ENCODE peak calls at places on chromosomes 12 and 14, in four cellular contexts. One of them, this sample, is unnamed.

GRCh38 chr14:78631551-78631950 is 461.4 kb downstream of the NRXN3 start:
- DNase-seq in uterus: no peak
- DNase-seq in myocyte: no peak
- DNase-seq in PC-3: no peak
- DNase-seq in this sample: no peak

GRCh38 chr12:107992870-107993451 is 136.1 kb upstream of the WSCD2 start:
- DNase-seq in uterus: no peak
- DNase-seq in myocyte: peak; percentile 6
- DNase-seq in PC-3: peak; percentile 66
- DNase-seq in this sample: peak; percentile 60

GRCh38 chr12:19388131-19388549 is 51.2 kb upstream of the AEBP2 start:
- DNase-seq in uterus: peak; percentile 47
- DNase-seq in myocyte: peak; percentile 83
- DNase-seq in PC-3: no peak
- DNase-seq in this sample: no peak

GRCh38 chr14:99538733-99539132 is 57.5 kb downstream of the CCNK start:
- DNase-seq in uterus: no peak
- DNase-seq in myocyte: peak; percentile 44
- DNase-seq in PC-3: no peak
- DNase-seq in this sample: no peak

GRCh38 chr12:110501378-110501721 is 561 bp downstream of the VPS29 start:
- DNase-seq in uterus: no peak
- DNase-seq in myocyte: peak; percentile 63
- DNase-seq in PC-3: peak; percentile 60
- DNase-seq in this sample: peak; percentile 78

GRCh38 chr12:89185889-89186288 is 166.4 kb downstream of the DUSP6 start:
- DNase-seq in uterus: no peak
- DNase-seq in myocyte: no peak
- DNase-seq in PC-3: peak; percentile 50
- DNase-seq in this sample: no peak

GRCh38 chr12:67271976-67272375 is 2.8 kb downstream of the CAND1 start:
- DNase-seq in uterus: no peak
- DNase-seq in myocyte: no peak
- DNase-seq in PC-3: no peak
- DNase-seq in this sample: no peak

GRCh38 chr14:56325251-56325839 is 207.1 kb downstream of the PELI2 start:
- DNase-seq in uterus: no peak
- DNase-seq in myocyte: no peak
- DNase-seq in PC-3: no peak
- DNase-seq in this sample: no peak

GRCh38 chr14:22500525-22500924 is 88.5 kb downstream of the DAD1 start:
- DNase-seq in uterus: no peak
- DNase-seq in myocyte: no peak
- DNase-seq in PC-3: no peak
- DNase-seq in this sample: no peak

GRCh38 chr12:132803883-132804282 is 24.8 kb downstream of the GOLGA3 start:
- DNase-seq in uterus: no peak
- DNase-seq in myocyte: no peak
- DNase-seq in PC-3: no peak
- DNase-seq in this sample: no peak

GRCh38 chr12:2393016-2393415 is 340.2 kb downstream of the CACNA1C start:
- DNase-seq in uterus: no peak
- DNase-seq in myocyte: no peak
- DNase-seq in PC-3: no peak
- DNase-seq in this sample: no peak

GRCh38 chr14:68208218-68208617 is 388.6 kb downstream of the RAD51B start:
- DNase-seq in uterus: no peak
- DNase-seq in myocyte: peak; percentile 57
- DNase-seq in PC-3: no peak
- DNase-seq in this sample: no peak

GRCh38 chr14:64758711-64759554 is 54.7 kb downstream of the PLEKHG3 start:
- DNase-seq in uterus: peak; percentile 83
- DNase-seq in myocyte: peak; percentile 35
- DNase-seq in PC-3: peak; percentile 82
- DNase-seq in this sample: peak; percentile 79

GRCh38 chr12:95943231-95943842 is at the start of gene AMDHD1:
- DNase-seq in uterus: peak; percentile 24
- DNase-seq in myocyte: peak; percentile 63
- DNase-seq in PC-3: peak; percentile 58
- DNase-seq in this sample: peak; percentile 56